ENCODE peak calls at places on chromosomes 4 and X, in seven cellular contexts. Y is neural progenitor cell, P is epithelial cell of esophagus, Z is tibial artery, I is colonic mucosa, H is H9, G is nephron progenitor cell. B is an unnamed sample.

GRCh38 chrX:48818866-48819265 is 7.4 kb upstream of the ERAS start:
- DNase-seq in Y (no peak), P (no peak), G (no peak), I (no peak), Z (no peak), H (no peak), B (no peak)

GRCh38 chrX:37685452-37686347 is at the start of gene XK:
- DNase-seq in P (peak; percentile 43), I (peak; percentile 63), Z (peak; percentile 20), Y (peak; percentile 68), H (peak; percentile 74), G (peak; percentile 57), B (peak; percentile 12)

GRCh38 chr4:169617306-169617705 is 3.1 kb upstream of the CLCN3 start:
- DNase-seq in Z (no peak), P (no peak), I (no peak), H (no peak), Y (no peak), G (no peak), B (no peak)

GRCh38 chr4:112951362-112951962 is 98.0 kb upstream of the ANK2 start:
- DNase-seq in Z (no peak), I (no peak), H (no peak), G (no peak), Y (no peak), P (peak; percentile 16), B (no peak)

GRCh38 chrX:130082244-130083106 is 27.8 kb downstream of the ELF4 start:
- DNase-seq in I (no peak), G (no peak), Z (peak; percentile 49), Y (no peak), H (no peak), P (no peak), B (no peak)

GRCh38 chr4:175622887-175623286 is 189.2 kb downstream of the GPM6A start:
- DNase-seq in P (no peak), Y (peak; percentile 16), Z (no peak), I (no peak), H (no peak), G (peak; percentile 3), B (no peak)

GRCh38 chr4:116358633-116359222 is 726.6 kb downstream of the TRAM1L1 start:
- DNase-seq in I (peak; percentile 69), Y (peak; percentile 72), P (peak; percentile 91), H (peak; percentile 90), Z (peak; percentile 52), G (peak; percentile 70), B (peak; percentile 55)

GRCh38 chr4:122980860-122981259 is 58.5 kb upstream of the NUDT6 start:
- DNase-seq in P (no peak), H (no peak), I (no peak), Z (no peak), Y (no peak), G (no peak), B (no peak)

GRCh38 chrX:16120431-16120830 is 2.9 kb upstream of the GRPR start:
- DNase-seq in I (no peak), G (no peak), H (no peak), Y (no peak), Z (no peak), P (no peak), B (no peak)

GRCh38 chrX:134601240-134601639 is 57.0 kb downstream of the PLAC1 start:
- DNase-seq in Y (no peak), H (no peak), I (no peak), P (peak; percentile 15), Z (no peak), G (no peak), B (no peak)

GRCh38 chrX:30659421-30659820 is 6.2 kb downstream of the GK start:
- DNase-seq in I (no peak), Y (no peak), P (peak; percentile 87), Z (no peak), G (no peak), H (no peak), B (no peak)

GRCh38 chrX:55546956-55547355 is 57.3 kb upstream of the USP51 start:
- DNase-seq in Y (no peak), I (no peak), G (no peak), H (no peak), Z (no peak), P (no peak), B (no peak)

GRCh38 chr4:8374851-8375649 is 65.5 kb downstream of the ACOX3 start:
- DNase-seq in P (no peak), Z (no peak), H (no peak), G (no peak), Y (no peak), I (no peak), B (no peak)

GRCh38 chrX:15696516-15696915 is 31.9 kb upstream of the CLTRN start:
- DNase-seq in Z (no peak), G (no peak), H (no peak), I (no peak), P (no peak), Y (no peak), B (no peak)

GRCh38 chr4:57044996-57045395 is 65.2 kb downstream of the IGFBP7 start:
- DNase-seq in G (no peak), H (no peak), Y (no peak), P (no peak), Z (no peak), I (no peak), B (no peak)
- TF ChIP-seq CTCF in G (no peak), H (no peak), Y (no peak), P (no peak), Z (no peak), I (no peak), B (no peak)

DNA sequence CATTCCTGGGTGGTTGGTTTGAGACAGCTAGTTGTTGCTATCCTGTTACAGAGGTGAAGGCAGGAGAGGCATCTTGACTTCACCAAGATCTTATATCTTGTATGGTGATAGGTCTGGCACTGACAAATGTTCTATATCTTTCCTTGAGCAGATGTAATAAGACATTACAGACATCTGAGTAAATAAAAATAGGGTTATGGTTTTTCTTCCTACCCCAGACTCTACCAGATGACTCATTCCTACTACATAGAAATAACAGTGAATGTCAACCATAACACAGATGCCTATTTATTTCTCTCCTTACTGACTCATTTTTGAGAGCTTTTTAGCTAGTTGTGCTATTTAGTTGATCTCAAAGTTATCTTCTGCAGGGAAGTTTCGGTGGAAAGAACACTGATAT is 21.9 kb downstream of the HNRNPH2 start:
- DNase-seq in G (no peak), Y (no peak), P (peak; percentile 12), I (no peak), Z (no peak), H (no peak), B (no peak)
- TF ChIP-seq CTCF in G (no peak), Y (no peak), P (no peak), I (no peak), Z (no peak), H (no peak), B (no peak)

GRCh38 chrX:5236096-5236495 is 992.6 kb downstream of the NLGN4X start:
- DNase-seq in Y (peak; percentile 44), H (peak; percentile 49), P (no peak), G (no peak), I (no peak), Z (no peak), B (peak; percentile 2)
- TF ChIP-seq CTCF in Y (peak; percentile 56), H (peak; percentile 65), P (no peak), G (peak; percentile 30), I (no peak), Z (no peak), B (peak; percentile 61)

GRCh38 chr4:118835896-118836762 is at the start of gene SEC24D:
- DNase-seq in Y (peak; percentile 95), Z (peak; percentile 85), I (peak; percentile 89), P (peak; percentile 85), G (peak; percentile 93), H (peak; percentile 93), B (peak; percentile 83)
- TF ChIP-seq CTCF in Y (peak; percentile 14), Z (peak; percentile 13), I (no peak), P (no peak), G (no peak), H (peak; percentile 41), B (no peak)